ENCODE peak calls at places on chromosomes 5 and 9, in four cellular contexts. R is IMR-90, H is neuronal stem cell, L is H1. N is an unnamed sample.

GRCh38 chr9:71048271-71048670 is 73.2 kb downstream of the TRPM3 start:
- DNase-seq in R (no peak), H (no peak), L (no peak), N (no peak)

GRCh38 chr5:177494356-177495195 is 2.8 kb downstream of the PDLIM7 start:
- DNase-seq in L (peak; percentile 87), H (peak; percentile 54), R (peak; percentile 92), N (no peak)

GRCh38 chr9:94150279-94150828 is 66.1 kb downstream of the PTPDC1 start:
- DNase-seq in R (no peak), L (no peak), H (no peak), N (no peak)

GRCh38 chr5:132639706-132640130 is 18.3 kb upstream of the IL13 start:
- DNase-seq in H (no peak), R (no peak), L (no peak), N (no peak)

GRCh38 chr5:74579215-74579614 is 61.3 kb downstream of the ENC1 start:
- DNase-seq in L (no peak), R (no peak), H (no peak), N (no peak)

GRCh38 chr9:107312651-107313050 is 29.6 kb downstream of the RAD23B start:
- DNase-seq in R (peak; percentile 56), H (no peak), L (no peak), N (no peak)

GRCh38 chr9:136567651-136568287 is 21.9 kb upstream of the NOTCH1 start:
- DNase-seq in R (peak; percentile 81), L (no peak), H (no peak), N (peak; percentile 47)

GRCh38 chr9:114288233-114289051 is 34.5 kb upstream of the ORM1 start:
- DNase-seq in L (no peak), R (peak; percentile 86), H (no peak), N (peak; percentile 43)

GRCh38 chr5:103127292-103127691 is 7.2 kb downstream of the PPIP5K2 start:
- DNase-seq in R (no peak), H (no peak), L (no peak), N (no peak)

GRCh38 chr5:134000116-134000515 is 4.7 kb downstream of the VDAC1 start:
- DNase-seq in L (no peak), R (no peak), H (no peak), N (no peak)

GRCh38 chr5:132704875-132705274 is 31.1 kb downstream of the IL4 start:
- DNase-seq in L (no peak), H (no peak), R (peak; percentile 42), N (no peak)

GRCh38 chr5:121693864-121694263 is 157.8 kb upstream of the FTMT start:
- DNase-seq in L (no peak), H (no peak), R (no peak), N (no peak)

GRCh38 chr5:88142801-88143692 is 125.6 kb downstream of the TMEM161B start:
- DNase-seq in R (no peak), H (peak; percentile 31), L (no peak), N (no peak)

GRCh38 chr5:128579669-128580068 is 41.6 kb upstream of the FBN2 start:
- DNase-seq in R (peak; percentile 31), H (no peak), L (no peak), N (no peak)

GRCh38 chr9:20558609-20559016 is 63.7 kb downstream of the MLLT3 start:
- DNase-seq in L (peak; percentile 3), R (peak; percentile 93), H (no peak), N (no peak)

GRCh38 chr5:149210968-149211495 is 60.6 kb upstream of the AFAP1L1 start:
- DNase-seq in R (no peak), H (peak; percentile 41), L (no peak), N (no peak)

GRCh38 chr5:135219239-135219638 is 179.8 kb downstream of the MACROH2A1 start:
- DNase-seq in R (no peak), L (no peak), H (no peak), N (no peak)

GRCh38 chr9:135580664-135581380 is 19.3 kb downstream of the PAEP start:
- DNase-seq in H (no peak), L (no peak), R (no peak), N (no peak)

GRCh38 chr5:107404595-107405366 is 266.0 kb downstream of the EFNA5 start:
- DNase-seq in R (no peak), L (no peak), H (no peak), N (no peak)

GRCh38 chr5:39835371-39835770 is 410.6 kb upstream of the DAB2 start:
- DNase-seq in L (no peak), R (no peak), H (no peak), N (no peak)

GRCh38 chr9:137129089-137129455 is 9.9 kb upstream of the GRIN1 start:
- DNase-seq in L (no peak), H (no peak), R (peak; percentile 25), N (no peak)

GRCh38 chr5:154771383-154771901 is 16.3 kb downstream of the LARP1 start:
- DNase-seq in R (peak; percentile 92), H (peak; percentile 24), L (no peak), N (no peak)

GRCh38 chr9:112863214-112863613 is 27.5 kb downstream of the SLC46A2 start:
- DNase-seq in L (no peak), H (no peak), R (peak; percentile 57), N (peak; percentile 33)

GRCh38 chr5:166617507-166617906 is 1673.9 kb upstream of the WWC1 start:
- DNase-seq in H (no peak), L (no peak), R (no peak), N (no peak)

GRCh38 chr5:174311531-174312269 is 266.2 kb downstream of the NSG2 start:
- DNase-seq in H (peak; percentile 76), R (peak; percentile 34), L (no peak), N (peak; percentile 73)

GRCh38 chr9:123248630-123249029 is 19.8 kb downstream of the STRBP start:
- DNase-seq in R (no peak), H (no peak), L (no peak), N (no peak)

GRCh38 chr5:86118542-86118941 is 499.2 kb upstream of the COX7C start:
- DNase-seq in H (no peak), L (no peak), R (no peak), N (no peak)

GRCh38 chr5:150785950-150786349 is 7.4 kb downstream of the SMIM3 start:
- DNase-seq in L (no peak), R (no peak), H (no peak), N (no peak)

GRCh38 chr5:132369471-132370240 is at the start of gene SLC22A5:
- DNase-seq in L (peak; percentile 41), H (peak; percentile 65), R (peak; percentile 33), N (peak; percentile 88)

GRCh38 chr9:36191290-36191645 is 547 bp downstream of the CLTA start:
- DNase-seq in H (no peak), L (no peak), R (no peak), N (peak; percentile 51)

GRCh38 chr9:108978121-108978694 is 35.1 kb downstream of the CTNNAL1 start:
- DNase-seq in L (no peak), H (no peak), R (no peak), N (no peak)

GRCh38 chr9:27467486-27467885 is 56.6 kb upstream of the IFNK start:
- DNase-seq in L (no peak), R (no peak), H (no peak), N (peak; percentile 19)

GRCh38 chr5:81245871-81246235 is 12.7 kb downstream of the CKMT2 start:
- DNase-seq in R (no peak), H (no peak), L (no peak), N (peak; percentile 35)

GRCh38 chr9:74333633-74334032 is 163.5 kb upstream of the RORB start:
- DNase-seq in L (no peak), H (no peak), R (no peak), N (no peak)

GRCh38 chr5:146867996-146868708 is 10.4 kb downstream of the PPP2R2B start:
- DNase-seq in H (no peak), L (no peak), R (no peak), N (no peak)

GRCh38 chr9:1604942-1605560 is 410.1 kb upstream of the SMARCA2 start:
- DNase-seq in R (no peak), H (peak; percentile 24), L (no peak), N (peak; percentile 49)

GRCh38 chr9:5698810-5699556 is 70.1 kb downstream of the RIC1 start:
- DNase-seq in R (peak; percentile 83), H (no peak), L (no peak), N (no peak)

GRCh38 chr5:143129910-143130703 is 273.4 kb downstream of the NR3C1 start:
- DNase-seq in H (no peak), R (no peak), L (no peak), N (no peak)
- H2BK5ac ChIP-seq in H (no peak overlapping the region), R (no peak overlapping the region), L (no peak overlapping the region), N (no peak overlapping the region)

DNA sequence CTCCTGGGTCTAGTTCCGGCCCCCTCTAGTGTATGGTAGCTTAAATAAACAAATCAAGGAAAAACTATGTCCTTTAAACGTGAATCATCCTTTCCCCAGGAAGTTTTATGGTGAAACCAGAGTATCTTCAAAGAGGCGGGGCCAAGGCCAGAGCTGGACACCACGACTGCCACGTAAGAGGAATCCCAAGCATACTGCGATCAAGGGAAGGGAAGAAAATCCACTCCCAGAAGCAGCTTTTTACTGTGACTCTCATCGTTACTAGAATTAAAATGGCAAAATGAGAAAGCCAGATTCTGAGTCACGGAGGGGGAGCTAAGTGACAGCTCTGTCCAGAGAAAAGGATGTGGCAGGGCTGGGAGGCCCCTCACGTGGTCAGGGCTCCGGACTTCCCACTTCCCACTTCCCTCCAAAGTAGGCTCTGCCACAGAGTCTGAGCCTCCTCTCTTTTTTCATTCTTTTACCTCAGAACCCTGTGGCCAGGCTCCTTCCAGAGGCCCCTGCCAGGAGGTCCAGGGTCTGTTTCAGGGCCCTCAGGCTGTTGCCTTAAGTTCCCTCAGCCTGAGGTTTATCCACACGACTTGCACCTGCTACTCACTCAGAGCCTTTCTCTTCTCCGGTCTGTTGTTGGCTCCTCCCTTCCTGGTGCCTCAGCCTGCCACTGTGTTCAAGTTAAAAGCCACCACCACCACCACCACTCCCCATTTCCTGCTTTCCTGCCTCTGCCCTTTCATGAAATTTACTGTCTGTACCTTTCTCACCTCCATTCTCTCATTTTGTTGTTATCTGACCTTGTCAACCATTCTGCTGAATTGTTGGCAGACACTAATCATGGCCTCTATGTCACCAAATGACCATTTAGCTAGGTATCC is 1.4 kb upstream of the GLRX start:
- DNase-seq in H (no peak), R (peak; percentile 97), L (no peak), N (peak; percentile 91)
- H2BK5ac ChIP-seq in H (no peak overlapping the region), R (peak overlapping the region; percentile 98), L (no peak overlapping the region), N (no peak overlapping the region)

GRCh38 chr5:173056783-173057061 is 570 bp downstream of the CREBRF start:
- DNase-seq in L (no peak), R (no peak), H (no peak), N (no peak)
- H2BK5ac ChIP-seq in L (no peak overlapping the region), R (peak overlapping the region; percentile 86), H (peak overlapping the region; percentile 53), N (peak overlapping the region; percentile 84)

GRCh38 chr9:83622814-83623633 is at the start of gene IDNK:
- DNase-seq in L (no peak), H (peak; percentile 58), R (peak; percentile 24), N (peak; percentile 39)
- H2BK5ac ChIP-seq in L (peak within 1 kb of the TSS; percentile 52), H (peak within 1 kb of the TSS; percentile 88), R (peak within 1 kb of the TSS; percentile 35), N (peak within 1 kb of the TSS; percentile 25)

GRCh38 chr5:139699352-139699751 is 51.2 kb downstream of the CXXC5 start:
- DNase-seq in L (no peak), H (no peak), R (no peak), N (no peak)
- H2BK5ac ChIP-seq in L (peak overlapping the region; percentile 1), H (no peak overlapping the region), R (no peak overlapping the region), N (peak overlapping the region; percentile 76)

GRCh38 chr9:110256142-110256391 is 240 bp downstream of the TXN start:
- DNase-seq in H (no peak), L (no peak), R (no peak), N (no peak)
- H2BK5ac ChIP-seq in H (peak overlapping the region; percentile 88), L (peak overlapping the region; percentile 91), R (peak overlapping the region; percentile 88), N (peak overlapping the region; percentile 86)

N was measured in trophoblast cell.